ENCODE peak calls at places on chromosomes 6 and 20, in eight cellular contexts. One of them, this sample, is unnamed.

GRCh38 chr6:85672050-85672449 is 29.4 kb upstream of the SYNCRIP start:
- DNase-seq in ovary: no peak
- DNase-seq in lower leg skin: no peak
- DNase-seq in heart left ventricle: no peak
- DNase-seq in adrenal gland: no peak
- DNase-seq in upper lobe of left lung: no peak
- DNase-seq in right lobe of liver: no peak
- DNase-seq in HCT116: no peak
- DNase-seq in this sample: no peak

GRCh38 chr6:21240709-21241108 is 352.8 kb upstream of the SOX4 start:
- DNase-seq in ovary: no peak
- DNase-seq in lower leg skin: no peak
- DNase-seq in heart left ventricle: no peak
- DNase-seq in adrenal gland: no peak
- DNase-seq in upper lobe of left lung: no peak
- DNase-seq in right lobe of liver: no peak
- DNase-seq in HCT116: no peak
- DNase-seq in this sample: no peak

GRCh38 chr6:3318226-3318625 is 59.5 kb downstream of the PSMG4 start:
- DNase-seq in ovary: no peak
- DNase-seq in lower leg skin: no peak
- DNase-seq in heart left ventricle: no peak
- DNase-seq in adrenal gland: no peak
- DNase-seq in upper lobe of left lung: peak; percentile 43
- DNase-seq in right lobe of liver: no peak
- DNase-seq in HCT116: no peak
- DNase-seq in this sample: peak; percentile 3

GRCh38 chr6:4021862-4022715 is 56.8 kb downstream of the FAM217A start:
- DNase-seq in ovary: no peak
- DNase-seq in lower leg skin: no peak
- DNase-seq in heart left ventricle: no peak
- DNase-seq in adrenal gland: no peak
- DNase-seq in upper lobe of left lung: no peak
- DNase-seq in right lobe of liver: no peak
- DNase-seq in HCT116: no peak
- DNase-seq in this sample: no peak

GRCh38 chr6:33082702-33083101 is 6.9 kb downstream of the HLA-DPB1 start:
- DNase-seq in ovary: no peak
- DNase-seq in lower leg skin: no peak
- DNase-seq in heart left ventricle: no peak
- DNase-seq in adrenal gland: no peak
- DNase-seq in upper lobe of left lung: no peak
- DNase-seq in right lobe of liver: peak; percentile 70
- DNase-seq in HCT116: peak; percentile 24
- DNase-seq in this sample: peak; percentile 34

GRCh38 chr20:50092436-50092835 is 20.5 kb downstream of the UBE2V1 start:
- DNase-seq in ovary: no peak
- DNase-seq in lower leg skin: no peak
- DNase-seq in heart left ventricle: no peak
- DNase-seq in adrenal gland: no peak
- DNase-seq in upper lobe of left lung: no peak
- DNase-seq in right lobe of liver: no peak
- DNase-seq in HCT116: no peak
- DNase-seq in this sample: no peak

GRCh38 chr6:81766482-81767069 is 14.1 kb upstream of the TENT5A start:
- DNase-seq in ovary: no peak
- DNase-seq in lower leg skin: no peak
- DNase-seq in heart left ventricle: no peak
- DNase-seq in adrenal gland: no peak
- DNase-seq in upper lobe of left lung: no peak
- DNase-seq in right lobe of liver: no peak
- DNase-seq in HCT116: no peak
- DNase-seq in this sample: peak; percentile 42

GRCh38 chr6:139376604-139377218 is 2.3 kb upstream of the CITED2 start:
- DNase-seq in ovary: peak; percentile 58
- DNase-seq in lower leg skin: peak; percentile 88
- DNase-seq in heart left ventricle: no peak
- DNase-seq in adrenal gland: peak; percentile 83
- DNase-seq in upper lobe of left lung: no peak
- DNase-seq in right lobe of liver: no peak
- DNase-seq in HCT116: no peak
- DNase-seq in this sample: peak; percentile 72

GRCh38 chr6:7673063-7673536 is 52.8 kb upstream of the BMP6 start:
- DNase-seq in ovary: peak; percentile 74
- DNase-seq in lower leg skin: peak; percentile 93
- DNase-seq in heart left ventricle: peak; percentile 54
- DNase-seq in adrenal gland: no peak
- DNase-seq in upper lobe of left lung: peak; percentile 75
- DNase-seq in right lobe of liver: no peak
- DNase-seq in HCT116: peak; percentile 50
- DNase-seq in this sample: peak; percentile 30

GRCh38 chr6:137497722-137498463 is 3.7 kb upstream of the OLIG3 start:
- DNase-seq in ovary: no peak
- DNase-seq in lower leg skin: no peak
- DNase-seq in heart left ventricle: no peak
- DNase-seq in adrenal gland: no peak
- DNase-seq in upper lobe of left lung: peak; percentile 83
- DNase-seq in right lobe of liver: peak; percentile 48
- DNase-seq in HCT116: no peak
- DNase-seq in this sample: no peak

GRCh38 chr6:27669278-27669797 is 196.4 kb upstream of the ZNF184 start:
- DNase-seq in ovary: no peak
- DNase-seq in lower leg skin: no peak
- DNase-seq in heart left ventricle: no peak
- DNase-seq in adrenal gland: no peak
- DNase-seq in upper lobe of left lung: no peak
- DNase-seq in right lobe of liver: no peak
- DNase-seq in HCT116: no peak
- DNase-seq in this sample: no peak

GRCh38 chr6:135054575-135055498 is at the start of gene HBS1L:
- DNase-seq in ovary: peak; percentile 96
- DNase-seq in lower leg skin: peak; percentile 98
- DNase-seq in heart left ventricle: peak; percentile 99
- DNase-seq in adrenal gland: peak; percentile 98
- DNase-seq in upper lobe of left lung: peak; percentile 98
- DNase-seq in right lobe of liver: peak; percentile 99
- DNase-seq in HCT116: peak; percentile 97
- DNase-seq in this sample: peak; percentile 97
- TF ChIP-seq POLR2A in ovary: peak; percentile 87
- TF ChIP-seq POLR2A in lower leg skin: no peak
- TF ChIP-seq POLR2A in heart left ventricle: peak; percentile 87
- TF ChIP-seq POLR2A in adrenal gland: peak; percentile 89
- TF ChIP-seq POLR2A in upper lobe of left lung: peak; percentile 85
- TF ChIP-seq POLR2A in right lobe of liver: peak; percentile 87
- TF ChIP-seq POLR2A in HCT116: peak; percentile 87
- TF ChIP-seq POLR2A in this sample: peak; percentile 81

DNA sequence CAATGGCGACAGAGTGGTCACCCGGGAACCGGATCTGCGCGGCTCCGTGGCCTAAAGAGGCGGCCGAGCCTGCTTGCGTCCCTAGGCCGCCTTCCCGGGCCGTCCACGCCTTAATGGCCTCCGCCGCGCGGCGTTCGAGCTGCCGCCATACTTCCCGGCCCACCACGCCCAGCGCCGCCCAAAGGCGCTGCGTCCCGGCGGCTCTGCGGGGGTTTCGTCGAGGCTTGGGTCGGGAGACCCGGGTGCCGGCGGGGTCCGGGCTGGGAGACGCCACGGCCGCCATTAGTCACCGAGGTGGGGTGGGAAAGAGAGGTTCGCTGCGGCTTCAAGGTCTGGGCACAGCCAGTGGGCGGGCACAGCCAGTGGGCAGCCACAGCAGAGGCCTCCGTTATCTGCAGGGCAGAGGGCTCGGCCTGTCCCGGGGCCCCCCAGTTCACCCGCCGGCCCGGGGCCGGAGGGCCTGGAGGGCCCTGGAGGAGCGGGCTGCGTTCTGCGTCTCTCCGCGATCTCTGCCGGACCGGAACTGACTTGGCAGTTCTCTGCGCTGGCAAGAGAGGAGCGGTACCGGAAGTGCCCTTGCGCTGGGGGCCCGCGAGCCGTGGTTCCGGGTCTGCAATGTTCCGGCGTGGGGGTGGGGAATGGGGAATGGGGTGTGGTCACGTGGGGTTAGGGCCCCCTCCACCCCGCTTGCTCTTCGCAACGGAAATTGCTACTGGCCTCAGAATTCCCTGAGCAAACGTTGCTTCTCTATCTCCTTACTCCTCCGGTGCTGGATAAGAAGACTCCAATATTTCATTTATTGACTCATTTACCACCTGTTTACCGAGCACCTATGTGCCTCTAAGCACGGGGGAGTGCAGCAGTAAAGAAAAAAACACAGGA is 82.3 kb downstream of the CNBD2 start:
- DNase-seq in ovary: peak; percentile 94
- DNase-seq in lower leg skin: peak; percentile 98
- DNase-seq in heart left ventricle: peak; percentile 96
- DNase-seq in adrenal gland: peak; percentile 89
- DNase-seq in upper lobe of left lung: peak; percentile 95
- DNase-seq in right lobe of liver: peak; percentile 94
- DNase-seq in HCT116: peak; percentile 62
- DNase-seq in this sample: peak; percentile 90
- TF ChIP-seq POLR2A in ovary: peak; percentile 95
- TF ChIP-seq POLR2A in lower leg skin: no peak
- TF ChIP-seq POLR2A in heart left ventricle: peak; percentile 91
- TF ChIP-seq POLR2A in adrenal gland: peak; percentile 98
- TF ChIP-seq POLR2A in upper lobe of left lung: peak; percentile 95
- TF ChIP-seq POLR2A in right lobe of liver: peak; percentile 98
- TF ChIP-seq POLR2A in HCT116: peak; percentile 85
- TF ChIP-seq POLR2A in this sample: peak; percentile 85

DNA sequence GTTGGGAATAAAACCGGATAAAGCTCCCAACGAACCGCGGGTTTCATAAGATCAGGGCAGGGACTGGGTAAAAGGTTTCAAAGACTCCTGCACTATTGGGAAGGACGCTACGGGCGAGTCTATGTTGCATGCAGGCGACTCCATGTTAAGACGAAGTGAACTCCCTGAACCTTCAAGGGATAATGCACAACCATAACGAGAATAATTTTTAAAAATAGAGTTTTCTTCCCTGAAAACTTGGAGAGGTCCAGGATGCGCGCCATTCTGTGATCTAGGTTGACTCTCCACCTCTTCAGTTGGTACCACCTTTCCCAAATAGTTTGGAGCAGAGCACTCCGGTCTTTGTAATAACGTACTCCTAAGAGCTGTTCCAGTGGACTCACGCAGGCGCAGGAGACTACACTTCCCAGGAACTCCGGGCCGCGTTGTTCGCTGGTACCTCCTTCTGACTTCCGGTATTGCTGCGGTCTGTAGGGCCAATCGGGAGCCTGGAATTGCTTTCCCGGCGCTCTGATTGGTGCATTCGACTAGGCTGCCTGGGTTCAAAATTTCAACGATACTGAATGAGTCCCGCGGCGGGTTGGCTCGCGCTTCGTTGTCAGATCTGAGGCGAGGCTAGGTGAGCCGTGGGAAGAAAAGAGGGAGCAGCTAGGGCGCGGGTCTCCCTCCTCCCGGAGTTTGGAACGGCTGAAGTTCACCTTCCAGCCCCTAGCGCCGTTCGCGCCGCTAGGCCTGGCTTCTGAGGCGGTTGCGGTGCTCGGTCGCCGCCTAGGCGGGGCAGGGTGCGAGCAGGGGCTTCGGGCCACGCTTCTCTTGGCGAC is at the start of gene TPX2:
- DNase-seq in ovary: peak; percentile 92
- DNase-seq in lower leg skin: peak; percentile 98
- DNase-seq in heart left ventricle: peak; percentile 95
- DNase-seq in adrenal gland: peak; percentile 91
- DNase-seq in upper lobe of left lung: peak; percentile 87
- DNase-seq in right lobe of liver: peak; percentile 97
- DNase-seq in HCT116: peak; percentile 93
- DNase-seq in this sample: peak; percentile 90
- TF ChIP-seq POLR2A in ovary: no peak
- TF ChIP-seq POLR2A in lower leg skin: no peak
- TF ChIP-seq POLR2A in heart left ventricle: peak; percentile 79
- TF ChIP-seq POLR2A in adrenal gland: peak; percentile 44
- TF ChIP-seq POLR2A in upper lobe of left lung: peak; percentile 25
- TF ChIP-seq POLR2A in right lobe of liver: peak; percentile 83
- TF ChIP-seq POLR2A in HCT116: peak; percentile 94
- TF ChIP-seq POLR2A in this sample: peak; percentile 55

GRCh38 chr6:135195522-135195921 is 14.4 kb downstream of the MYB start:
- DNase-seq in ovary: no peak
- DNase-seq in lower leg skin: no peak
- DNase-seq in heart left ventricle: no peak
- DNase-seq in adrenal gland: no peak
- DNase-seq in upper lobe of left lung: no peak
- DNase-seq in right lobe of liver: no peak
- DNase-seq in HCT116: no peak
- DNase-seq in this sample: no peak
- TF ChIP-seq POLR2A in ovary: no peak
- TF ChIP-seq POLR2A in lower leg skin: no peak
- TF ChIP-seq POLR2A in heart left ventricle: no peak
- TF ChIP-seq POLR2A in adrenal gland: no peak
- TF ChIP-seq POLR2A in upper lobe of left lung: no peak
- TF ChIP-seq POLR2A in right lobe of liver: no peak
- TF ChIP-seq POLR2A in HCT116: no peak
- TF ChIP-seq POLR2A in this sample: no peak

This sample was measured in uterus.